ENCODE peak calls at places on chromosome 2, in five cellular contexts. Y is NCI-H1105, I is germinal center, O is adipocyte, G is GM23248. N is an unnamed sample.

GRCh38 chr2:83582589-83582988 is 876.5 kb downstream of the SUCLG1 start:
- DNase-seq in G (no peak), Y (no peak), O (no peak), I (no peak), N (no peak)

GRCh38 chr2:101063352-101063751 is 61.3 kb downstream of the RPL31 start:
- DNase-seq in Y (no peak), O (peak), I (no peak), G (peak), N (no peak)

GRCh38 chr2:164624296-164624695 is 3.0 kb upstream of the GRB14 start:
- DNase-seq in O (no peak), Y (no peak), I (no peak), G (no peak), N (no peak)

GRCh38 chr2:2947406-2947805 is 430.2 kb downstream of the EIPR1 start:
- DNase-seq in Y (no peak), I (no peak), O (no peak), G (no peak), N (no peak)

GRCh38 chr2:26922638-26923466 is 47.6 kb upstream of the MAPRE3 start:
- DNase-seq in I (peak), Y (peak), O (peak), G (peak), N (peak)

GRCh38 chr2:226174390-226174789 is 625.2 kb downstream of the IRS1 start:
- DNase-seq in O (no peak), G (no peak), Y (no peak), I (no peak), N (no peak)

GRCh38 chr2:166184789-166185188 is 57.0 kb upstream of the SCN1A start:
- DNase-seq in G (peak), Y (no peak), O (peak), I (no peak), N (no peak)

GRCh38 chr2:221096651-221097567 is 475.2 kb downstream of the EPHA4 start:
- DNase-seq in G (peak), Y (no peak), I (no peak), O (no peak), N (no peak)

GRCh38 chr2:165008916-165009315 is 53.6 kb upstream of the SLC38A11 start:
- DNase-seq in Y (no peak), O (no peak), I (no peak), G (peak), N (no peak)

N was measured in BE2C.